ENCODE peak calls at places on chromosomes 5 and 9, in seven cellular contexts. H, O, M, I, N, S and F are unnamed samples.

GRCh38 chr5:132270706-132271105 is 13.2 kb downstream of the PDLIM4 start:
- DNase-seq in H (no peak), O (no peak), M (no peak), I (no peak), N (no peak), S (no peak), F (no peak)

GRCh38 chr9:134243778-134244467 is 79.6 kb upstream of the RNU6ATAC start:
- DNase-seq in H (peak), O (no peak), M (peak), I (no peak), N (no peak), S (no peak), F (no peak)

GRCh38 chr5:75058986-75059508 is 6.7 kb upstream of the GCNT4 start:
- DNase-seq in H (no peak), O (no peak), M (no peak), I (no peak), N (no peak), S (no peak), F (no peak)

GRCh38 chr9:123365287-123365880 is 9.4 kb downstream of the CRB2 start:
- DNase-seq in H (no peak), O (no peak), M (no peak), I (no peak), N (no peak), S (no peak), F (no peak)

GRCh38 chr5:80309871-80310665 is 9.7 kb upstream of the SPZ1 start:
- DNase-seq in H (no peak), O (no peak), M (no peak), I (no peak), N (no peak), S (no peak), F (no peak)

GRCh38 chr9:91056917-91057316 is 255.3 kb downstream of the SYK start:
- DNase-seq in H (no peak), O (no peak), M (no peak), I (no peak), N (no peak), S (no peak), F (no peak)

GRCh38 chr5:150166193-150167162 is at the start of gene CDX1:
- DNase-seq in H (no peak), O (no peak), M (no peak), I (peak), N (no peak), S (no peak), F (no peak)

GRCh38 chr5:142065273-142065672 is 43.3 kb upstream of the NDFIP1 start:
- DNase-seq in H (no peak), O (no peak), M (no peak), I (peak), N (no peak), S (no peak), F (no peak)

GRCh38 chr5:65194871-65195270 is 286.8 kb downstream of the ADAMTS6 start:
- DNase-seq in H (no peak), O (no peak), M (no peak), I (no peak), N (no peak), S (no peak), F (no peak)

GRCh38 chr5:81334304-81335061 is 33.1 kb downstream of the ZCCHC9 start:
- DNase-seq in H (no peak), O (no peak), M (no peak), I (no peak), N (no peak), S (no peak), F (no peak)

GRCh38 chr5:87277279-87277835 is 9.7 kb downstream of the RASA1 start:
- DNase-seq in H (no peak), O (no peak), M (no peak), I (no peak), N (no peak), S (no peak), F (no peak)

GRCh38 chr9:99855467-99856176 is 33.9 kb downstream of the NR4A3 start:
- DNase-seq in H (no peak), O (no peak), M (no peak), I (no peak), N (no peak), S (no peak), F (no peak)
- TF ChIP-seq CTCF in H (no peak), O (no peak), M (no peak), I (peak), N (no peak), S (no peak), F (peak)

DNA sequence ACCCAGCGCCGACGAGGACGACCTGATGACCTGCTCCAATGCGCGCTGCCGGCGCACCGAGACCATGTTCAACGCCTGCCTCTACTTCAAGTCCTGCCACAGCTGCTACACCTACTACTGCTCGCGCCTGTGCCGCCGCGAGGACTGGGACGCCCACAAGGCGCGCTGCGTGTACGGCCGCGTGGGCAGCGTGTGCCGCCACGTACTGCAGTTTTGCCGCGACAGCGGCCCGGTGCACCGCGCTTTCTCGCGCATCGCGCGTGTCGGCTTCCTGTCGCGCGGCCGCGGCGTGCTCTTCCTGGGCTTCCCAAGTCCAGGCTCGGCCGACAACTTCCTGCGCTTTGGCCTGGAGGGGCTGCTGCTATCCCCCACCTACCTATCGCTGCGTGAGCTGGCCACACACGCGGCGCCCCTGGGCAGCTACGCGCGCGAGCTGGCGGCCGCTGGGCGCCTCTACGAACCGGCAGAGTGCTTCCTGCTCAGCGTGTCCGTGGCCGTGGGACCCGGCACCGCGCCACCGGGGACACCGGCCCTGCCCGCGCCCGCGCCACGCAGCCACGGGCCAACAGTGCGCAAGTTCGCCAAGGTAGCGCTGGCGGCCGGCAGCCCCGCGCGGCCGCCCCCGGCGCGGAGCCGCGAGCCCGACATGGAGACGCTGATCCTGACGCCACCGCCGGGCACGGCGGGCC is 2.7 kb upstream of the PHPT1 start:
- DNase-seq in H (no peak), O (no peak), M (no peak), I (no peak), N (no peak), S (no peak), F (no peak)
- H3K4me3 ChIP-seq in H (peak), O (no peak), M (no peak), I (no peak), N (peak), S (no peak), F (no peak)

GRCh38 chr5:99105216-99105615 is 176.4 kb upstream of the CHD1 start:
- DNase-seq in H (no peak), O (no peak), M (no peak), I (no peak), N (no peak), S (no peak), F (no peak)

GRCh38 chr5:99099691-99100090 is 170.9 kb upstream of the CHD1 start:
- DNase-seq in H (no peak), O (no peak), M (no peak), I (no peak), N (no peak), S (no peak), F (no peak)

GRCh38 chr5:99102073-99102697 is 173.4 kb upstream of the CHD1 start:
- DNase-seq in H (no peak), O (no peak), M (no peak), I (no peak), N (no peak), S (no peak), F (no peak)

GRCh38 chr5:99104538-99105132 is 175.8 kb upstream of the CHD1 start:
- DNase-seq in H (peak), O (peak), M (no peak), I (peak), N (no peak), S (peak), F (no peak)
- TF ChIP-seq CTCF in H (peak), O (peak), M (no peak), I (peak), N (peak), S (peak), F (peak)

DNA sequence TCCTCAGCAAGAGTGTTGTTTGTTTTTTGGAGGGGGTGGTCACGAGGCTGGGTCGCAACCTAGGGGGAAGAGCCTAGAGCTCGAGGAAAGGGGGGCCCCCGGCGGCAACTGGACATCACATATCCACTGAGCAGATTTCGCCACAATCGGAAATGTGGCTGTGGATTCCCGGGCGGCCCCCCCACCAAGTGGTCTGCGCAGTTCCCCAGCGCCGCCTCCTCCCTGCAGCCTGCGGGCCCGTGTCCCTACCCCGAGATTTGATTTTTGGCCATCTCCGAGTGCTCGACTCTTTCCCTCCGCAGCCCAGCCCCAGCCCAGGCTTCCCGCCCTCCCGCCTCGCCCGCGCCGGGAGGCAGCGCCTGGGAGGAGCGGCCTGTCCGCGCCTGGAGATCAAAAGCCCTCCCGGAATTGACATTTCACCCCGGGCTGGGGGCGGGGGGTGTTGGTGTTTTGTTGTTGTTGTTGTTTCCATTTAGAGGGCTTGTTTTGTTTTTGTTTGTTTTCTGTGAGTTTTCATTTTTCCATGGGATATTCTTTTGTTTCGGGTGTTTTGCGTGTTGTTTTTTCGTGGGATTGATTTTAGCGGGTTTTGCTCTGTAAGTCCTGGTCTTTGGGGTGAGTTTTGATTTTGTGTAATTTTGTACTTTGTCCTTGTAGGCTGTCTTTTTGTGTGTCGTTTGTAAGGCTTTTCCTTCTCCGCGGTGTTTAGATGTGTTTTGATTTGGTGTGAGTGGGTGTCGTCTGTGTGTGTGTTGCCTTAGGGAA is 1.6 kb upstream of the PAX5 start:
- DNase-seq in H (no peak), O (no peak), M (no peak), I (peak), N (no peak), S (no peak), F (no peak)
- H3K4me3 ChIP-seq in H (no peak), O (no peak), M (no peak), I (no peak), N (no peak), S (peak), F (no peak)